ENCODE peak calls at places on chromosomes 5 and 9, in eight cellular contexts. One of them, this sample, is unnamed.

GRCh38 chr5:26031481-26031880 is 1006.9 kb downstream of the CDH9 start:
- DNase-seq in left ventricle myocardium inferior: no peak
- DNase-seq in esophagus squamous epithelium: no peak
- DNase-seq in stomach: no peak
- DNase-seq in mammary epithelial cell: no peak
- DNase-seq in heart right ventricle: no peak
- DNase-seq in pancreas: no peak
- DNase-seq in uterus: no peak
- DNase-seq in this sample: no peak

GRCh38 chr9:31683126-31683525 is 701.3 kb upstream of the ACO1 start:
- DNase-seq in left ventricle myocardium inferior: no peak
- DNase-seq in esophagus squamous epithelium: no peak
- DNase-seq in stomach: no peak
- DNase-seq in mammary epithelial cell: no peak
- DNase-seq in heart right ventricle: no peak
- DNase-seq in pancreas: no peak
- DNase-seq in uterus: no peak
- DNase-seq in this sample: no peak

GRCh38 chr9:134895849-134896833 is 15.5 kb downstream of the FCN2 start:
- DNase-seq in left ventricle myocardium inferior: peak; percentile 59
- DNase-seq in esophagus squamous epithelium: no peak
- DNase-seq in stomach: peak; percentile 24
- DNase-seq in mammary epithelial cell: peak; percentile 55
- DNase-seq in heart right ventricle: peak; percentile 76
- DNase-seq in pancreas: no peak
- DNase-seq in uterus: peak; percentile 78
- DNase-seq in this sample: peak; percentile 84

GRCh38 chr5:32312194-32312681 is 501 bp downstream of the MTMR12 start:
- DNase-seq in left ventricle myocardium inferior: peak; percentile 73
- DNase-seq in esophagus squamous epithelium: no peak
- DNase-seq in stomach: peak; percentile 77
- DNase-seq in mammary epithelial cell: peak; percentile 53
- DNase-seq in heart right ventricle: peak; percentile 69
- DNase-seq in pancreas: peak; percentile 65
- DNase-seq in uterus: peak; percentile 64
- DNase-seq in this sample: peak; percentile 43

GRCh38 chr5:139744471-139745120 is 51.0 kb upstream of the PSD2 start:
- DNase-seq in left ventricle myocardium inferior: no peak
- DNase-seq in esophagus squamous epithelium: no peak
- DNase-seq in stomach: no peak
- DNase-seq in mammary epithelial cell: no peak
- DNase-seq in heart right ventricle: no peak
- DNase-seq in pancreas: no peak
- DNase-seq in uterus: no peak
- DNase-seq in this sample: no peak

GRCh38 chr5:80159133-80159815 is 96.6 kb downstream of the SERINC5 start:
- DNase-seq in left ventricle myocardium inferior: no peak
- DNase-seq in esophagus squamous epithelium: no peak
- DNase-seq in stomach: no peak
- DNase-seq in mammary epithelial cell: no peak
- DNase-seq in heart right ventricle: no peak
- DNase-seq in pancreas: no peak
- DNase-seq in uterus: no peak
- DNase-seq in this sample: no peak

GRCh38 chr9:99752710-99753109 is 69.0 kb upstream of the NR4A3 start:
- DNase-seq in left ventricle myocardium inferior: no peak
- DNase-seq in esophagus squamous epithelium: no peak
- DNase-seq in stomach: no peak
- DNase-seq in mammary epithelial cell: peak; percentile 89
- DNase-seq in heart right ventricle: no peak
- DNase-seq in pancreas: no peak
- DNase-seq in uterus: no peak
- DNase-seq in this sample: peak; percentile 60

GRCh38 chr9:138049779-138050471 is 172.3 kb downstream of the CACNA1B start:
- DNase-seq in left ventricle myocardium inferior: no peak
- DNase-seq in esophagus squamous epithelium: no peak
- DNase-seq in stomach: peak; percentile 17
- DNase-seq in mammary epithelial cell: no peak
- DNase-seq in heart right ventricle: no peak
- DNase-seq in pancreas: no peak
- DNase-seq in uterus: no peak
- DNase-seq in this sample: no peak

GRCh38 chr5:72122619-72123018 is 15.3 kb downstream of the MAP1B start:
- DNase-seq in left ventricle myocardium inferior: no peak
- DNase-seq in esophagus squamous epithelium: no peak
- DNase-seq in stomach: no peak
- DNase-seq in mammary epithelial cell: no peak
- DNase-seq in heart right ventricle: no peak
- DNase-seq in pancreas: no peak
- DNase-seq in uterus: no peak
- DNase-seq in this sample: no peak

GRCh38 chr9:5430912-5431311 is 6.8 kb downstream of the PLGRKT start:
- DNase-seq in left ventricle myocardium inferior: no peak
- DNase-seq in esophagus squamous epithelium: no peak
- DNase-seq in stomach: no peak
- DNase-seq in mammary epithelial cell: no peak
- DNase-seq in heart right ventricle: no peak
- DNase-seq in pancreas: no peak
- DNase-seq in uterus: no peak
- DNase-seq in this sample: no peak
- TF ChIP-seq CTCF in left ventricle myocardium inferior: no peak
- TF ChIP-seq CTCF in esophagus squamous epithelium: no peak
- TF ChIP-seq CTCF in stomach: no peak
- TF ChIP-seq CTCF in mammary epithelial cell: no peak
- TF ChIP-seq CTCF in heart right ventricle: no peak
- TF ChIP-seq CTCF in pancreas: no peak
- TF ChIP-seq CTCF in uterus: no peak
- TF ChIP-seq CTCF in this sample: peak; percentile 42

GRCh38 chr5:39411985-39412384 is 12.8 kb downstream of the DAB2 start:
- DNase-seq in left ventricle myocardium inferior: no peak
- DNase-seq in esophagus squamous epithelium: no peak
- DNase-seq in stomach: no peak
- DNase-seq in mammary epithelial cell: no peak
- DNase-seq in heart right ventricle: no peak
- DNase-seq in pancreas: no peak
- DNase-seq in uterus: no peak
- DNase-seq in this sample: no peak

GRCh38 chr5:39415186-39415585 is 9.6 kb downstream of the DAB2 start:
- DNase-seq in left ventricle myocardium inferior: no peak
- DNase-seq in esophagus squamous epithelium: no peak
- DNase-seq in stomach: no peak
- DNase-seq in mammary epithelial cell: no peak
- DNase-seq in heart right ventricle: no peak
- DNase-seq in pancreas: no peak
- DNase-seq in uterus: no peak
- DNase-seq in this sample: no peak

GRCh38 chr5:39414429-39414828 is 10.4 kb downstream of the DAB2 start:
- DNase-seq in left ventricle myocardium inferior: no peak
- DNase-seq in esophagus squamous epithelium: no peak
- DNase-seq in stomach: no peak
- DNase-seq in mammary epithelial cell: peak; percentile 6
- DNase-seq in heart right ventricle: no peak
- DNase-seq in pancreas: no peak
- DNase-seq in uterus: no peak
- DNase-seq in this sample: no peak

GRCh38 chr5:39411051-39411450 is 13.7 kb downstream of the DAB2 start:
- DNase-seq in left ventricle myocardium inferior: no peak
- DNase-seq in esophagus squamous epithelium: no peak
- DNase-seq in stomach: no peak
- DNase-seq in mammary epithelial cell: peak; percentile 78
- DNase-seq in heart right ventricle: no peak
- DNase-seq in pancreas: no peak
- DNase-seq in uterus: no peak
- DNase-seq in this sample: no peak

DNA sequence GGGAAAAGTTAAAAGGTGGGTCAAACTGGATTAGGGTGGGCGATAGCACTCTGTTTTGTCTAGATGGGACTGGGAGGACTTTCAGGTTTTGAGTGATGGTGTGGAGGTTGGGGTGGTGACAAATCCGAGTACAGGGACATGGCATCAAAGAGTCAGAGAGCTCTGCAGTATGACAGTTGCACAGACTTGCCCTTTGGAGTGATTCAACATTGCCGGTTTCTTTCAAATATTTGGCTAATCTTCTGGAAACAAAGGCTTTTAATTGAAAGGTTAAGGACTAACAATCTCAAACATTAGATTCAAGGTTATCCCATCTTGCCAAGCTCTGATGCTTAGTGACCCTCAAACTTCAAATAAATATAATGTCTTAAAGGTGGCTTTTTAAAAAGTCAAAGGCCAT is 11.8 kb downstream of the DAB2 start:
- DNase-seq in left ventricle myocardium inferior: no peak
- DNase-seq in esophagus squamous epithelium: no peak
- DNase-seq in stomach: no peak
- DNase-seq in mammary epithelial cell: peak; percentile 74
- DNase-seq in heart right ventricle: no peak
- DNase-seq in pancreas: no peak
- DNase-seq in uterus: no peak
- DNase-seq in this sample: no peak
- H3K27ac ChIP-seq in left ventricle myocardium inferior: peak overlapping the region; percentile 52
- H3K27ac ChIP-seq in esophagus squamous epithelium: peak overlapping the region; percentile 46
- H3K27ac ChIP-seq in stomach: peak overlapping the region; percentile 22
- H3K27ac ChIP-seq in mammary epithelial cell: peak overlapping the region; percentile 13
- H3K27ac ChIP-seq in heart right ventricle: no peak overlapping the region
- H3K27ac ChIP-seq in pancreas: no peak overlapping the region
- H3K27ac ChIP-seq in uterus: no peak overlapping the region
- H3K27ac ChIP-seq in this sample: no peak overlapping the region

GRCh38 chr5:11383506-11384095 is 520.6 kb downstream of the CTNND2 start:
- DNase-seq in left ventricle myocardium inferior: no peak
- DNase-seq in esophagus squamous epithelium: no peak
- DNase-seq in stomach: no peak
- DNase-seq in mammary epithelial cell: no peak
- DNase-seq in heart right ventricle: no peak
- DNase-seq in pancreas: no peak
- DNase-seq in uterus: no peak
- DNase-seq in this sample: no peak

GRCh38 chr5:11385251-11385900 is 518.9 kb downstream of the CTNND2 start:
- DNase-seq in left ventricle myocardium inferior: no peak
- DNase-seq in esophagus squamous epithelium: no peak
- DNase-seq in stomach: no peak
- DNase-seq in mammary epithelial cell: no peak
- DNase-seq in heart right ventricle: no peak
- DNase-seq in pancreas: no peak
- DNase-seq in uterus: no peak
- DNase-seq in this sample: no peak

GRCh38 chr5:11387382-11387781 is 516.9 kb downstream of the CTNND2 start:
- DNase-seq in left ventricle myocardium inferior: no peak
- DNase-seq in esophagus squamous epithelium: no peak
- DNase-seq in stomach: no peak
- DNase-seq in mammary epithelial cell: no peak
- DNase-seq in heart right ventricle: no peak
- DNase-seq in pancreas: no peak
- DNase-seq in uterus: no peak
- DNase-seq in this sample: no peak

GRCh38 chr5:11385901-11386293 is 518.3 kb downstream of the CTNND2 start:
- DNase-seq in left ventricle myocardium inferior: no peak
- DNase-seq in esophagus squamous epithelium: no peak
- DNase-seq in stomach: no peak
- DNase-seq in mammary epithelial cell: no peak
- DNase-seq in heart right ventricle: no peak
- DNase-seq in pancreas: no peak
- DNase-seq in uterus: no peak
- DNase-seq in this sample: no peak

GRCh38 chr5:11384441-11385250 is 519.6 kb downstream of the CTNND2 start:
- DNase-seq in left ventricle myocardium inferior: no peak
- DNase-seq in esophagus squamous epithelium: no peak
- DNase-seq in stomach: peak; percentile 71
- DNase-seq in mammary epithelial cell: peak; percentile 1
- DNase-seq in heart right ventricle: no peak
- DNase-seq in pancreas: peak; percentile 19
- DNase-seq in uterus: no peak
- DNase-seq in this sample: no peak
- H3K4me3 ChIP-seq in left ventricle myocardium inferior: peak overlapping the region; percentile 55
- H3K4me3 ChIP-seq in esophagus squamous epithelium: peak overlapping the region; percentile 23
- H3K4me3 ChIP-seq in stomach: peak overlapping the region; percentile 48
- H3K4me3 ChIP-seq in mammary epithelial cell: peak overlapping the region; percentile 8
- H3K4me3 ChIP-seq in heart right ventricle: peak overlapping the region; percentile 30
- H3K4me3 ChIP-seq in pancreas: peak overlapping the region; percentile 16
- H3K4me3 ChIP-seq in uterus: peak overlapping the region; percentile 14
- H3K4me3 ChIP-seq in this sample: peak overlapping the region; percentile 37

DNA sequence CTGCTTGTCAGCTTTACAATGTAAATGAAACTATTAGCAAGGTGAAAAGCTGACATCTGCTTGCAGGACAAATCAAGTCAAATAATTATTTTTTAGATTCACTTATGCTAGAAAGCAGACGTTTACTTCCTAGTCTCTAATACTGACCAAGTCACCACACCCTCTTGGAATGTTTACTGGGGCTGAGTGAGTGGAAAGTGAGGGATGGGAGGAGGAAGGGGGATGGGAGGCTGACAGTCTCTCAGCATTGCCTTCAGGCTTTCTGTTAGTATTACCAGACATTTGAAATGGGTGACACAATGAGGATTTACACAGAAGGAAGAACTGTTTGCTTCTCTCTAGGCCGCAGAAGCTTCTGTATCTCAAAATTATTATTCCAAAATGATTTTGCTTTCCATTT is 232.7 kb upstream of the ZNF608 start:
- DNase-seq in left ventricle myocardium inferior: no peak
- DNase-seq in esophagus squamous epithelium: no peak
- DNase-seq in stomach: no peak
- DNase-seq in mammary epithelial cell: no peak
- DNase-seq in heart right ventricle: no peak
- DNase-seq in pancreas: no peak
- DNase-seq in uterus: no peak
- DNase-seq in this sample: no peak
- TF ChIP-seq CTCF in left ventricle myocardium inferior: no peak
- TF ChIP-seq CTCF in esophagus squamous epithelium: no peak
- TF ChIP-seq CTCF in stomach: no peak
- TF ChIP-seq CTCF in mammary epithelial cell: no peak
- TF ChIP-seq CTCF in heart right ventricle: no peak
- TF ChIP-seq CTCF in pancreas: no peak
- TF ChIP-seq CTCF in uterus: no peak
- TF ChIP-seq CTCF in this sample: no peak

GRCh38 chr9:130911254-130912049 is 14.8 kb upstream of the QRFP start:
- DNase-seq in left ventricle myocardium inferior: no peak
- DNase-seq in esophagus squamous epithelium: no peak
- DNase-seq in stomach: no peak
- DNase-seq in mammary epithelial cell: no peak
- DNase-seq in heart right ventricle: no peak
- DNase-seq in pancreas: no peak
- DNase-seq in uterus: no peak
- DNase-seq in this sample: no peak

GRCh38 chr9:130913599-130914416 is 17.2 kb upstream of the QRFP start:
- DNase-seq in left ventricle myocardium inferior: no peak
- DNase-seq in esophagus squamous epithelium: no peak
- DNase-seq in stomach: no peak
- DNase-seq in mammary epithelial cell: no peak
- DNase-seq in heart right ventricle: no peak
- DNase-seq in pancreas: no peak
- DNase-seq in uterus: no peak
- DNase-seq in this sample: no peak

GRCh38 chr9:130914417-130915095 is 17.9 kb upstream of the QRFP start:
- DNase-seq in left ventricle myocardium inferior: no peak
- DNase-seq in esophagus squamous epithelium: no peak
- DNase-seq in stomach: no peak
- DNase-seq in mammary epithelial cell: no peak
- DNase-seq in heart right ventricle: no peak
- DNase-seq in pancreas: no peak
- DNase-seq in uterus: no peak
- DNase-seq in this sample: no peak

GRCh38 chr9:130915096-130915447 is 18.5 kb upstream of the QRFP start:
- DNase-seq in left ventricle myocardium inferior: no peak
- DNase-seq in esophagus squamous epithelium: no peak
- DNase-seq in stomach: no peak
- DNase-seq in mammary epithelial cell: no peak
- DNase-seq in heart right ventricle: no peak
- DNase-seq in pancreas: no peak
- DNase-seq in uterus: no peak
- DNase-seq in this sample: no peak

GRCh38 chr9:130912932-130913598 is 16.5 kb upstream of the QRFP start:
- DNase-seq in left ventricle myocardium inferior: no peak
- DNase-seq in esophagus squamous epithelium: no peak
- DNase-seq in stomach: no peak
- DNase-seq in mammary epithelial cell: peak; percentile 79
- DNase-seq in heart right ventricle: no peak
- DNase-seq in pancreas: no peak
- DNase-seq in uterus: no peak
- DNase-seq in this sample: peak; percentile 49
- H3K27ac ChIP-seq in left ventricle myocardium inferior: no peak overlapping the region
- H3K27ac ChIP-seq in esophagus squamous epithelium: peak overlapping the region; percentile 6
- H3K27ac ChIP-seq in stomach: no peak overlapping the region
- H3K27ac ChIP-seq in mammary epithelial cell: no peak overlapping the region
- H3K27ac ChIP-seq in heart right ventricle: no peak overlapping the region
- H3K27ac ChIP-seq in pancreas: no peak overlapping the region
- H3K27ac ChIP-seq in uterus: no peak overlapping the region
- H3K27ac ChIP-seq in this sample: peak overlapping the region; percentile 30

This sample was measured in brain microvascular endothelial cell.